ENCODE peak calls at places on chromosome 9, in nine cellular contexts. O is DMS153; D is CD8-positive, alpha-beta T cell; K is T-helper 17 cell; T is heart left ventricle; R is NCI-H1092 treated with DMSO at 0.1 percent for 48 hours; E is left cardiac atrium; M is NCI-H1105; Y is T-helper 2 cell. A is an unnamed sample.

GRCh38 chr9:90783552-90783951 is 18.1 kb upstream of the SYK start:
- DNase-seq in D (no peak), T (no peak), Y (no peak), K (no peak), O (no peak), M (no peak), R (no peak), E (no peak), A (no peak)

GRCh38 chr9:100472725-100473261 is at the start of gene TMEFF1:
- DNase-seq in O (peak), E (peak), Y (no peak), R (peak), D (peak), T (peak), K (peak), M (peak), A (no peak)

GRCh38 chr9:16794871-16795639 is 75.4 kb downstream of the BNC2 start:
- DNase-seq in D (no peak), O (no peak), K (no peak), Y (no peak), E (peak), M (no peak), R (no peak), T (peak), A (no peak)

GRCh38 chr9:116327702-116328440 is 174.3 kb downstream of the PAPPA start:
- DNase-seq in O (no peak), R (no peak), M (no peak), K (no peak), Y (no peak), T (no peak), E (no peak), D (no peak), A (no peak)

GRCh38 chr9:109499631-109500120 is 1.6 kb upstream of the PTPN3 start:
- DNase-seq in M (peak), K (no peak), O (no peak), D (no peak), E (peak), T (peak), R (no peak), Y (no peak), A (peak)

GRCh38 chr9:131545786-131546335 is 538 bp downstream of the PRRT1B start:
- DNase-seq in M (no peak), R (no peak), E (no peak), O (no peak), Y (no peak), D (no peak), K (no peak), T (no peak), A (no peak)

GRCh38 chr9:33135086-33135958 is 31.8 kb downstream of the B4GALT1 start:
- DNase-seq in M (no peak), D (no peak), O (no peak), Y (no peak), K (no peak), R (no peak), T (peak), E (no peak), A (no peak)

GRCh38 chr9:2026598-2026997 is 11.5 kb downstream of the SMARCA2 start:
- DNase-seq in O (no peak), M (no peak), Y (no peak), K (no peak), R (no peak), E (no peak), D (no peak), T (no peak), A (no peak)

GRCh38 chr9:114370985-114371335 is 16.8 kb downstream of the AKNA start:
- DNase-seq in K (no peak), O (no peak), R (no peak), T (no peak), M (no peak), E (no peak), D (no peak), Y (no peak), A (no peak)

GRCh38 chr9:120423812-120424211 is 156.2 kb downstream of the CDK5RAP2 start:
- DNase-seq in R (no peak), D (no peak), M (no peak), Y (no peak), E (no peak), T (no peak), K (no peak), O (no peak), A (no peak)

GRCh38 chr9:77534376-77535057 is 113.6 kb downstream of the GNA14 start:
- DNase-seq in D (no peak), K (no peak), Y (no peak), E (peak), O (peak), R (peak), M (no peak), T (no peak), A (no peak)

GRCh38 chr9:84152204-84152603 is 171.6 kb downstream of the RMI1 start:
- DNase-seq in E (no peak), R (peak), D (no peak), O (no peak), K (no peak), M (no peak), T (no peak), Y (no peak), A (no peak)

GRCh38 chr9:78893758-78894157 is 596.8 kb downstream of the PSAT1 start:
- DNase-seq in E (no peak), Y (no peak), O (no peak), R (no peak), K (no peak), T (no peak), M (no peak), D (no peak), A (no peak)

GRCh38 chr9:108854094-108854493 is 1.7 kb downstream of the ACTL7B start:
- DNase-seq in O (no peak), R (no peak), E (no peak), K (no peak), Y (no peak), D (no peak), M (no peak), T (no peak), A (no peak)

GRCh38 chr9:117718085-117718484 is 13.9 kb downstream of the TLR4 start:
- DNase-seq in T (no peak), O (no peak), Y (no peak), R (no peak), E (no peak), D (no peak), M (no peak), K (no peak), A (no peak)

GRCh38 chr9:101093620-101094019 is 65.1 kb downstream of the PLPPR1 start:
- DNase-seq in Y (no peak), O (no peak), E (no peak), R (no peak), K (no peak), M (no peak), T (no peak), D (no peak), A (peak)

GRCh38 chr9:131087354-131087893 is 8.9 kb upstream of the AIF1L start:
- DNase-seq in D (no peak), R (peak), M (no peak), T (no peak), K (no peak), Y (no peak), O (no peak), E (no peak), A (no peak)

GRCh38 chr9:75448281-75448680 is 360.0 kb downstream of the OSTF1 start:
- DNase-seq in R (no peak), T (no peak), E (no peak), O (no peak), Y (no peak), K (no peak), M (no peak), D (no peak), A (no peak)

GRCh38 chr9:751137-752051 is 90.1 kb upstream of the DMRT1 start:
- DNase-seq in O (no peak), M (no peak), K (no peak), Y (no peak), D (no peak), E (no peak), T (no peak), R (no peak), A (no peak)

GRCh38 chr9:125361837-125362531 is 100.4 kb downstream of the GAPVD1 start:
- DNase-seq in T (no peak), D (no peak), O (no peak), M (no peak), R (no peak), K (no peak), Y (no peak), E (no peak), A (no peak)

GRCh38 chr9:6109571-6109970 is 94.1 kb upstream of the RANBP6 start:
- DNase-seq in Y (no peak), E (no peak), M (no peak), K (no peak), R (no peak), D (no peak), O (no peak), T (no peak), A (no peak)

GRCh38 chr9:26524225-26524624 is 368.4 kb downstream of the CAAP1 start:
- DNase-seq in K (no peak), D (no peak), E (no peak), O (no peak), R (peak), M (peak), Y (no peak), T (no peak), A (no peak)

GRCh38 chr9:83937861-83938455 is 16.7 kb upstream of the KIF27 start:
- DNase-seq in K (no peak), M (peak), R (peak), O (peak), Y (no peak), E (no peak), T (no peak), D (no peak), A (peak)

GRCh38 chr9:91693226-91693625 is 256.8 kb downstream of the ROR2 start:
- DNase-seq in O (no peak), E (no peak), R (no peak), M (no peak), D (no peak), K (no peak), Y (no peak), T (no peak), A (no peak)

GRCh38 chr9:108665856-108666784 is 189.7 kb downstream of the ACTL7B start:
- DNase-seq in R (no peak), K (no peak), M (no peak), Y (no peak), E (no peak), D (no peak), T (no peak), O (no peak), A (no peak)

GRCh38 chr9:130448035-130448624 is 3.4 kb downstream of the ASS1 start:
- DNase-seq in T (no peak), O (no peak), Y (no peak), D (no peak), M (no peak), E (no peak), K (no peak), R (no peak), A (no peak)

GRCh38 chr9:98428452-98428851 is 173.0 kb upstream of the TBC1D2 start:
- DNase-seq in O (no peak), E (no peak), K (no peak), M (no peak), D (no peak), Y (no peak), R (no peak), T (no peak), A (no peak)

GRCh38 chr9:37914701-37915358 is 10.9 kb upstream of the SLC25A51 start:
- DNase-seq in M (no peak), T (no peak), E (no peak), D (no peak), Y (no peak), K (no peak), O (no peak), R (no peak), A (no peak)

GRCh38 chr9:2018162-2018643 is 3.1 kb downstream of the SMARCA2 start:
- DNase-seq in M (no peak), E (no peak), R (no peak), T (no peak), Y (no peak), D (no peak), O (no peak), K (no peak), A (no peak)

GRCh38 chr9:7452378-7452777 is 347.2 kb downstream of the DMAC1 start:
- DNase-seq in Y (no peak), R (no peak), T (peak), E (no peak), O (no peak), D (no peak), M (no peak), K (no peak), A (no peak)

GRCh38 chr9:89734561-89734960 is 129.7 kb downstream of the GADD45G start:
- DNase-seq in E (peak), Y (no peak), D (no peak), R (no peak), O (no peak), K (no peak), T (no peak), M (no peak), A (no peak)

GRCh38 chr9:126146254-126147145 is 180.1 kb upstream of the MVB12B start:
- DNase-seq in M (no peak), E (no peak), D (no peak), Y (no peak), T (no peak), O (peak), R (peak), K (no peak), A (no peak)

GRCh38 chr9:133710661-133711427 is 27.3 kb downstream of the SARDH start:
- DNase-seq in O (no peak), M (no peak), T (peak), R (no peak), K (peak), D (no peak), Y (peak), E (peak), A (no peak)

GRCh38 chr9:126915281-126915816 is 767 bp downstream of the RALGPS1 start:
- DNase-seq in R (peak), D (peak), Y (peak), O (peak), T (no peak), M (peak), K (peak), E (peak), A (no peak)

GRCh38 chr9:591292-591691 is 250.2 kb upstream of the DMRT1 start:
- DNase-seq in M (no peak), D (no peak), T (peak), O (no peak), Y (no peak), E (peak), R (no peak), K (no peak), A (no peak)

GRCh38 chr9:131117762-131118145 is 7.6 kb upstream of the NUP214 start:
- DNase-seq in E (no peak), D (no peak), R (no peak), Y (no peak), T (no peak), K (no peak), O (no peak), M (no peak), A (no peak)

GRCh38 chr9:127489471-127490115 is 38.3 kb downstream of the LRSAM1 start:
- DNase-seq in M (no peak), Y (no peak), E (no peak), O (no peak), K (no peak), D (no peak), T (no peak), R (no peak), A (no peak)

GRCh38 chr9:81146684-81147337 is 542.5 kb downstream of the TLE1 start:
- DNase-seq in O (no peak), Y (no peak), K (no peak), D (no peak), E (no peak), M (no peak), T (no peak), R (no peak), A (peak)

A was measured in RCC 7860.